ENCODE peak calls at places on chromosomes 3 and 15, in six cellular contexts. D is lower lobe of right lung, F is psoas muscle, O is IMR-90, H is A549, E is gastrocnemius medialis. P is an unnamed sample.

GRCh38 chr3:43612439-43612838 is 9.4 kb downstream of the ANO10 start:
- DNase-seq in H (no peak), F (no peak), O (no peak), E (no peak), D (no peak), P (no peak)

GRCh38 chr3:154316974-154317767 is 7.1 kb downstream of the DHX36 start:
- DNase-seq in D (no peak), F (no peak), O (no peak), E (no peak), H (no peak), P (no peak)

GRCh38 chr3:151037746-151038145 is 47.7 kb upstream of the MED12L start:
- DNase-seq in H (peak), F (no peak), D (no peak), O (peak), E (no peak), P (peak)

GRCh38 chr15:83378921-83379561 is 68.1 kb upstream of the SH3GL3 start:
- DNase-seq in E (no peak), H (no peak), F (no peak), O (no peak), D (no peak), P (no peak)

GRCh38 chr3:62260655-62261054 is 112.7 kb downstream of the FEZF2 start:
- DNase-seq in H (no peak), D (no peak), O (no peak), E (no peak), F (no peak), P (no peak)

GRCh38 chr15:49101536-49101935 is 53.9 kb downstream of the COPS2 start:
- DNase-seq in F (no peak), D (no peak), E (no peak), H (no peak), O (peak), P (peak)

GRCh38 chr3:150509780-150510179 is 36.5 kb downstream of the SERP1 start:
- DNase-seq in E (no peak), H (no peak), F (no peak), D (no peak), O (no peak), P (no peak)

GRCh38 chr3:114411811-114412803 is 118.3 kb downstream of the TIGIT start:
- DNase-seq in E (no peak), D (no peak), F (peak), O (peak), H (peak), P (no peak)

GRCh38 chr15:67884514-67885225 is 44.8 kb upstream of the RNU6-1 start:
- DNase-seq in H (peak), O (peak), E (peak), F (peak), D (peak), P (no peak)

GRCh38 chr15:52653451-52653964 is 25.7 kb downstream of the ATOSA start:
- DNase-seq in O (peak), D (no peak), H (peak), E (no peak), F (no peak), P (peak)

GRCh38 chr15:35289029-35289617 is 204.0 kb upstream of the NANOGP8 start:
- DNase-seq in E (no peak), D (no peak), H (peak), O (peak), F (no peak), P (peak)

GRCh38 chr15:43828061-43828657 is 1.4 kb downstream of the WDR76 start:
- DNase-seq in O (peak), F (no peak), H (no peak), D (no peak), E (no peak), P (no peak)

GRCh38 chr3:119420196-119420595 is 43.2 kb downstream of the TMEM39A start:
- DNase-seq in D (no peak), E (no peak), H (no peak), F (no peak), O (no peak), P (no peak)
- TF ChIP-seq CTCF in D (no peak), E (no peak), H (peak), F (no peak), O (no peak), P (peak)

GRCh38 chr15:70486012-70486411 is 277.3 kb downstream of the UACA start:
- DNase-seq in H (no peak), D (no peak), E (no peak), O (no peak), F (no peak), P (no peak)
- H3K4me3 ChIP-seq in H (no peak), D (no peak), E (no peak), O (no peak), F (no peak), P (no peak)

GRCh38 chr3:73419993-73420392 is 204.7 kb downstream of the PDZRN3 start:
- DNase-seq in H (no peak), F (no peak), E (no peak), O (peak), D (no peak), P (no peak)
- H3K27ac ChIP-seq in H (no peak), F (no peak), E (no peak), O (peak), D (peak), P (peak)

DNA sequence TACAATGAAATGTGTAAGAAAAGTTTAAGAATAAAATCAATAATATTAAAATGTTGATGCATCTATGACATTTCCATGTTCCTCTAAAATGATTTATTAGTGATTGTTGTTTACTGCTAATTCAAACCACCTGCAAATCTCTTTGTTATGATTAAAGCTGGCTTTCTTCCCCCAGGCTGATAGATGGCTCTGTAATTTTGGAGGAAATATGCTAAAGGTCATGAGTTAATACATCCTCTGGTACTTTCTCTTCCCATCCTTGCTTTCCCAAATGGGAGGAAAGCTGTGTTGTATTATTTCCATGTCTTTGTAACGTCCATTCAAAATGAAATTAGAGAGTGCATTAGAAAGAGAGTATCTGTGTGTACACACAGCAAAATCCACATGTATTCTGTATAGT is 139.5 kb upstream of the TMCO5A start:
- DNase-seq in F (no peak), D (no peak), H (no peak), E (no peak), O (no peak), P (no peak)
- TF ChIP-seq CTCF in F (no peak), D (no peak), H (no peak), E (no peak), O (no peak), P (no peak)

GRCh38 chr15:40150163-40150925 is 10.5 kb upstream of the BUB1B start:
- DNase-seq in F (peak), H (no peak), O (peak), D (no peak), E (peak), P (no peak)
- H3K4me3 ChIP-seq in F (no peak), H (no peak), O (no peak), D (no peak), E (no peak), P (no peak)

P was measured in AG04450.